ENCODE peak calls at places on chromosome 3, in five cellular contexts. Q is GM19239; I is stimulated activated naive CD8-positive, alpha-beta T cell treated with anti-CD3 and anti-CD28 coated beads, Interleukin-15, amount 100 ng/mL, for 72 hours; E is hippocampal formation; M is activated CD4-positive, alpha-beta memory T cell treated with anti-CD3 and anti-CD28 coated beads, Interleukin-2, amount 10 ng/mL, durations not matched to agents 7 days and 5 days. V is an unnamed sample.

GRCh38 chr3:59469948-59470723 is 420.3 kb upstream of the CFAP20DC start:
- DNase-seq in Q (no peak), I (peak; percentile 12), E (no peak), M (peak; percentile 26), V (no peak)

GRCh38 chr3:120730576-120731542 is 11.5 kb downstream of the RABL3 start:
- DNase-seq in Q (no peak), I (no peak), E (no peak), M (no peak), V (no peak)

GRCh38 chr3:1330107-1330506 is 237.3 kb downstream of the CNTN6 start:
- DNase-seq in Q (no peak), I (no peak), E (no peak), M (no peak), V (no peak)

GRCh38 chr3:32495085-32495484 is 7.6 kb downstream of the CMTM6 start:
- DNase-seq in Q (no peak), I (no peak), E (no peak), M (no peak), V (no peak)

GRCh38 chr3:5302661-5303060 is 115.2 kb downstream of the EDEM1 start:
- DNase-seq in Q (no peak), I (no peak), E (no peak), M (no peak), V (no peak)

GRCh38 chr3:7290062-7290825 is 429.3 kb downstream of the GRM7 start:
- DNase-seq in Q (no peak), I (no peak), E (no peak), M (no peak), V (no peak)

GRCh38 chr3:197501879-197502620 is 53.7 kb downstream of the BDH1 start:
- DNase-seq in Q (peak; percentile 87), I (peak; percentile 65), E (peak; percentile 27), M (peak; percentile 57), V (peak; percentile 68)

GRCh38 chr3:151579571-151580270 is 118.9 kb upstream of the IGSF10 start:
- DNase-seq in Q (no peak), I (no peak), E (no peak), M (no peak), V (no peak)

GRCh38 chr3:37198547-37198946 is 24.2 kb upstream of the LRRFIP2 start:
- DNase-seq in Q (no peak), I (no peak), E (no peak), M (no peak), V (no peak)

GRCh38 chr3:46891132-46891531 is 13.6 kb downstream of the PTH1R start:
- DNase-seq in Q (no peak), I (no peak), E (no peak), M (no peak), V (no peak)

GRCh38 chr3:53726654-53727053 is 119.6 kb downstream of the CHDH start:
- DNase-seq in Q (no peak), I (no peak), E (no peak), M (no peak), V (no peak)

GRCh38 chr3:74520895-74521294 is 93.6 kb downstream of the CNTN3 start:
- DNase-seq in Q (no peak), I (no peak), E (no peak), M (no peak), V (no peak)

GRCh38 chr3:53155763-53156162 is 5.2 kb upstream of the PRKCD start:
- DNase-seq in Q (no peak), I (no peak), E (no peak), M (no peak), V (no peak)

GRCh38 chr3:184361932-184362667 is 590 bp downstream of the POLR2H start:
- DNase-seq in Q (no peak), I (peak; percentile 67), E (peak; percentile 82), M (peak; percentile 53), V (peak; percentile 87)

GRCh38 chr3:180135101-180135500 is 98.4 kb upstream of the PEX5L start:
- DNase-seq in Q (no peak), I (no peak), E (no peak), M (no peak), V (no peak)

GRCh38 chr3:38548154-38548931 is 52.2 kb downstream of the EXOG start:
- DNase-seq in Q (no peak), I (no peak), E (no peak), M (peak; percentile 9), V (peak; percentile 76)

GRCh38 chr3:184718431-184718830 is 6.6 kb upstream of the MAGEF1 start:
- DNase-seq in Q (no peak), I (no peak), E (no peak), M (peak; percentile 7), V (no peak)

GRCh38 chr3:4826237-4827100 is 152.8 kb upstream of the BHLHE40 start:
- DNase-seq in Q (no peak), I (no peak), E (no peak), M (no peak), V (no peak)

GRCh38 chr3:73605388-73605787 is 19.4 kb downstream of the PDZRN3 start:
- DNase-seq in Q (no peak), I (no peak), E (no peak), M (no peak), V (no peak)

GRCh38 chr3:111831840-111832239 is 27.2 kb upstream of the PHLDB2 start:
- DNase-seq in Q (no peak), I (peak; percentile 23), E (no peak), M (peak; percentile 53), V (peak; percentile 31)

GRCh38 chr3:78405745-78406144 is 1362.1 kb downstream of the ROBO1 start:
- DNase-seq in Q (no peak), I (no peak), E (no peak), M (no peak), V (no peak)

GRCh38 chr3:155412856-155413255 is 119.4 kb upstream of the STRIT1 start:
- DNase-seq in Q (no peak), I (no peak), E (no peak), M (no peak), V (no peak)

GRCh38 chr3:133892546-133893231 is 3.0 kb downstream of the RAB6B start:
- DNase-seq in Q (no peak), I (no peak), E (no peak), M (no peak), V (no peak)

GRCh38 chr3:174355505-174355904 is 503.6 kb upstream of the NAALADL2 start:
- DNase-seq in Q (no peak), I (no peak), E (no peak), M (no peak), V (peak; percentile 13)